ENCODE peak calls at places on chromosomes 13 and 19, in five cellular contexts. One of them, this sample, is unnamed.

GRCh38 chr19:46704379-46705076 is 12.4 kb downstream of the PRKD2 start:
- DNase-seq in body of pancreas: peak; percentile 70
- DNase-seq in neuronal stem cell: no peak
- DNase-seq in ecto neural progenitor cell: peak; percentile 85
- DNase-seq in fibroblast of lung: peak; percentile 30
- DNase-seq in this sample: peak; percentile 77

GRCh38 chr13:95627590-95627989 is 16.9 kb downstream of the DZIP1 start:
- DNase-seq in body of pancreas: no peak
- DNase-seq in fibroblast of lung: peak; percentile 58
- DNase-seq in neuronal stem cell: no peak
- DNase-seq in ecto neural progenitor cell: no peak
- DNase-seq in this sample: no peak

GRCh38 chr19:18675779-18676178 is 7.7 kb upstream of the CRTC1 start:
- DNase-seq in ecto neural progenitor cell: no peak
- DNase-seq in neuronal stem cell: no peak
- DNase-seq in fibroblast of lung: peak; percentile 16
- DNase-seq in body of pancreas: no peak
- DNase-seq in this sample: no peak

GRCh38 chr19:48319647-48320537 is 5.5 kb upstream of the EMP3 start:
- DNase-seq in body of pancreas: peak; percentile 87
- DNase-seq in ecto neural progenitor cell: peak; percentile 93
- DNase-seq in fibroblast of lung: peak; percentile 80
- DNase-seq in neuronal stem cell: peak; percentile 83
- DNase-seq in this sample: peak; percentile 65

GRCh38 chr13:51807041-51807440 is 3.1 kb upstream of the DHRS12 start:
- DNase-seq in ecto neural progenitor cell: no peak
- DNase-seq in body of pancreas: no peak
- DNase-seq in fibroblast of lung: no peak
- DNase-seq in neuronal stem cell: no peak
- DNase-seq in this sample: no peak

GRCh38 chr13:78632956-78633355 is 26.0 kb downstream of the OBI1 start:
- DNase-seq in fibroblast of lung: no peak
- DNase-seq in neuronal stem cell: no peak
- DNase-seq in ecto neural progenitor cell: no peak
- DNase-seq in body of pancreas: no peak
- DNase-seq in this sample: no peak

GRCh38 chr19:49718511-49718910 is 27.6 kb downstream of the CPT1C start:
- DNase-seq in ecto neural progenitor cell: no peak
- DNase-seq in neuronal stem cell: no peak
- DNase-seq in fibroblast of lung: peak; percentile 60
- DNase-seq in body of pancreas: no peak
- DNase-seq in this sample: no peak

GRCh38 chr19:46579286-46579944 is 21.7 kb upstream of the CALM3 start:
- DNase-seq in fibroblast of lung: no peak
- DNase-seq in body of pancreas: no peak
- DNase-seq in neuronal stem cell: peak; percentile 14
- DNase-seq in ecto neural progenitor cell: peak; percentile 63
- DNase-seq in this sample: no peak

GRCh38 chr13:20350819-20351218 is 118.7 kb upstream of the GJB6 start:
- DNase-seq in body of pancreas: no peak
- DNase-seq in ecto neural progenitor cell: no peak
- DNase-seq in fibroblast of lung: no peak
- DNase-seq in neuronal stem cell: no peak
- DNase-seq in this sample: no peak

GRCh38 chr13:108897955-108898354 is 268.5 kb downstream of the MYO16 start:
- DNase-seq in body of pancreas: no peak
- DNase-seq in fibroblast of lung: no peak
- DNase-seq in ecto neural progenitor cell: no peak
- DNase-seq in neuronal stem cell: no peak
- DNase-seq in this sample: peak; percentile 15

GRCh38 chr19:6720369-6721112 is at the start of gene C3:
- DNase-seq in ecto neural progenitor cell: no peak
- DNase-seq in neuronal stem cell: no peak
- DNase-seq in body of pancreas: peak; percentile 69
- DNase-seq in fibroblast of lung: peak; percentile 36
- DNase-seq in this sample: no peak

GRCh38 chr13:45564108-45564507 is 51.4 kb downstream of the ERICH6B start:
- DNase-seq in neuronal stem cell: peak; percentile 8
- DNase-seq in body of pancreas: no peak
- DNase-seq in fibroblast of lung: peak; percentile 81
- DNase-seq in ecto neural progenitor cell: no peak
- DNase-seq in this sample: no peak

GRCh38 chr13:109743706-109744453 is 42.5 kb downstream of the IRS2 start:
- DNase-seq in neuronal stem cell: no peak
- DNase-seq in fibroblast of lung: peak; percentile 66
- DNase-seq in ecto neural progenitor cell: no peak
- DNase-seq in body of pancreas: no peak
- DNase-seq in this sample: no peak

GRCh38 chr13:90445179-90445578 is 902.3 kb upstream of the MIR17HG start:
- DNase-seq in body of pancreas: peak; percentile 10
- DNase-seq in neuronal stem cell: peak; percentile 15
- DNase-seq in fibroblast of lung: peak; percentile 85
- DNase-seq in ecto neural progenitor cell: no peak
- DNase-seq in this sample: no peak

GRCh38 chr19:46659151-46660007 is 1.6 kb downstream of the DACT3 start:
- DNase-seq in body of pancreas: no peak
- DNase-seq in fibroblast of lung: no peak
- DNase-seq in neuronal stem cell: peak; percentile 61
- DNase-seq in ecto neural progenitor cell: peak; percentile 78
- DNase-seq in this sample: no peak

GRCh38 chr19:51524661-51525264 is 6.7 kb downstream of the SIGLEC6 start:
- DNase-seq in neuronal stem cell: no peak
- DNase-seq in fibroblast of lung: no peak
- DNase-seq in body of pancreas: no peak
- DNase-seq in ecto neural progenitor cell: no peak
- DNase-seq in this sample: no peak

GRCh38 chr19:3179739-3180293 is 1.2 kb downstream of the S1PR4 start:
- DNase-seq in neuronal stem cell: no peak
- DNase-seq in fibroblast of lung: no peak
- DNase-seq in ecto neural progenitor cell: no peak
- DNase-seq in body of pancreas: no peak
- DNase-seq in this sample: no peak

GRCh38 chr13:114234645-114235421 is at the start of gene CDC16:
- DNase-seq in fibroblast of lung: peak; percentile 94
- DNase-seq in body of pancreas: peak; percentile 95
- DNase-seq in neuronal stem cell: peak; percentile 71
- DNase-seq in ecto neural progenitor cell: peak; percentile 93
- DNase-seq in this sample: peak; percentile 76